ENCODE peak calls at places on chromosomes 12 and 14, in four cellular contexts. Y is neuronal stem cell, L is neural progenitor cell, J is OCI-LY7. S is an unnamed sample.

GRCh38 chr12:52634266-52635056 is 16.1 kb upstream of the KRT73 start:
- DNase-seq in J (no peak), Y (no peak), L (no peak), S (no peak)

GRCh38 chr14:101501341-101501740 is 60.0 kb upstream of the DIO3 start:
- DNase-seq in L (no peak), J (no peak), Y (no peak), S (no peak)

GRCh38 chr14:63727231-63727735 is 582 bp downstream of the SGPP1 start:
- DNase-seq in Y (no peak), L (peak; percentile 26), J (peak; percentile 47), S (peak; percentile 57)

GRCh38 chr14:34794941-34795340 is 80.2 kb downstream of the BAZ1A start:
- DNase-seq in Y (no peak), L (no peak), J (no peak), S (no peak)

GRCh38 chr14:36522347-36522971 is 2.4 kb upstream of the NKX2-1 start:
- DNase-seq in Y (peak; percentile 48), L (peak; percentile 54), J (no peak), S (peak; percentile 71)

GRCh38 chr12:19967486-19967885 is 400.9 kb upstream of the PDE3A start:
- DNase-seq in J (no peak), L (no peak), Y (no peak), S (no peak)

GRCh38 chr12:87870493-87870892 is 158.7 kb downstream of the C12orf50 start:
- DNase-seq in L (no peak), Y (no peak), J (no peak), S (no peak)

GRCh38 chr12:48542300-48542928 is 17.0 kb downstream of the OR8S1 start:
- DNase-seq in J (peak; percentile 20), Y (peak; percentile 32), L (peak; percentile 45), S (peak; percentile 75)

GRCh38 chr12:12645485-12645884 is 33.8 kb downstream of the CREBL2 start:
- DNase-seq in L (peak; percentile 55), J (peak; percentile 64), Y (no peak), S (peak; percentile 91)

GRCh38 chr14:53386359-53386758 is 233.2 kb upstream of the DDHD1 start:
- DNase-seq in J (no peak), L (no peak), Y (no peak), S (no peak)

GRCh38 chr14:53384073-53384472 is 230.9 kb upstream of the DDHD1 start:
- DNase-seq in Y (no peak), J (no peak), L (no peak), S (no peak)

GRCh38 chr14:53381879-53382278 is 228.8 kb upstream of the DDHD1 start:
- DNase-seq in J (no peak), L (no peak), Y (no peak), S (no peak)

GRCh38 chr14:53380508-53381225 is 227.5 kb upstream of the DDHD1 start:
- DNase-seq in Y (no peak), J (no peak), L (no peak), S (no peak)

GRCh38 chr14:53384536-53384935 is 231.4 kb upstream of the DDHD1 start:
- DNase-seq in Y (no peak), J (no peak), L (no peak), S (no peak)
- H2AFZ ChIP-seq in Y (no peak overlapping the region), J (no peak overlapping the region), L (no peak overlapping the region), S (no peak overlapping the region)

GRCh38 chr12:84421103-84421502 is 491.5 kb downstream of the SLC6A15 start:
- DNase-seq in L (no peak), J (no peak), Y (no peak), S (no peak)
- H2AFZ ChIP-seq in L (no peak overlapping the region), J (no peak overlapping the region), Y (no peak overlapping the region), S (no peak overlapping the region)

GRCh38 chr14:80992580-80992979 is 37.2 kb downstream of the TSHR start:
- DNase-seq in J (no peak), L (no peak), Y (no peak), S (no peak)
- H2AFZ ChIP-seq in J (no peak overlapping the region), L (no peak overlapping the region), Y (no peak overlapping the region), S (no peak overlapping the region)

DNA sequence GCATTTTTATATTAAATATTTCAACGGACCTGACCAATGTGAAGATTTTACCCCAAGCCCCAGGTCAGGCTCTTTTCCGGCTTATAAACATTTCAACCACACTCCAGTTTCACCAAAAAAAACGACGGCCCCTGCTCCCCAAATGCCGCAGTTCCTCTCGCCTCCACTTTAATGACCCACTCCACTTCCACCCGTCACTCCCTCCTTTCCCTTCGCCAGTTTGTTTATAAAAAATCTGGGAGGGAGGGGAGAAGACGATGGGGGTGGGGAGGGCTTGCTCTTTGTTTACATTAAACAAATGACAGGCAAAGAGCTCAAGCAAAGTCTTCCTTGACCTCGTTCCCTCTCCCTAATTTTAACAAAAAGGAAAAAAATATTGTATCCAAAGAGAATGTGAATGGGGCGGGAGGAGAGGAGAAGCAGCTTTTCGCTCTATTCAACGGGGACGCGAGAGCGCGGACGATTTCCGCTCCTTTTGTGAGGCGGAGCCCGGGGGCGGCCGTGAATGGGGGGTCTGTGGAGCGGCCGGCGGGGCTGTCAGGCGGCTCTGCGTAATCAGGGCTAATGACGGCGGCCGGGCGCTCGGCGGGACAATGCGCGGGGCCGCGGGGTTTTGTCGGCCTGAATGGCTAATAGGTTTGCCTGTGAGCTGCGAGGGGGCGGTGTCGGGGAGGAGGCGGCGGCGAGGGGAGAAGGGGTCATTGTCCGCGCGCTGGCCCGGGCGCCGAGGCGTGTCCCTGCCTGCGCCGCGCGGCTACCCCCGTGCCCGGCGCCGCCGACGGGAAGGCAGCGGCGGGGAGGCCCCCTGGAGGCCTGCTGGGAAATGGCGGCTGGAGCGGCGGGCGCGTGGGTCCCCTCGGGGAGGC is 5.7 kb downstream of the SIX6 start:
- DNase-seq in Y (peak; percentile 94), J (no peak), L (peak; percentile 97), S (peak; percentile 75)
- H2AFZ ChIP-seq in Y (peak overlapping the region; percentile 93), J (peak overlapping the region; percentile 40), L (peak overlapping the region; percentile 77), S (peak overlapping the region; percentile 97)

DNA sequence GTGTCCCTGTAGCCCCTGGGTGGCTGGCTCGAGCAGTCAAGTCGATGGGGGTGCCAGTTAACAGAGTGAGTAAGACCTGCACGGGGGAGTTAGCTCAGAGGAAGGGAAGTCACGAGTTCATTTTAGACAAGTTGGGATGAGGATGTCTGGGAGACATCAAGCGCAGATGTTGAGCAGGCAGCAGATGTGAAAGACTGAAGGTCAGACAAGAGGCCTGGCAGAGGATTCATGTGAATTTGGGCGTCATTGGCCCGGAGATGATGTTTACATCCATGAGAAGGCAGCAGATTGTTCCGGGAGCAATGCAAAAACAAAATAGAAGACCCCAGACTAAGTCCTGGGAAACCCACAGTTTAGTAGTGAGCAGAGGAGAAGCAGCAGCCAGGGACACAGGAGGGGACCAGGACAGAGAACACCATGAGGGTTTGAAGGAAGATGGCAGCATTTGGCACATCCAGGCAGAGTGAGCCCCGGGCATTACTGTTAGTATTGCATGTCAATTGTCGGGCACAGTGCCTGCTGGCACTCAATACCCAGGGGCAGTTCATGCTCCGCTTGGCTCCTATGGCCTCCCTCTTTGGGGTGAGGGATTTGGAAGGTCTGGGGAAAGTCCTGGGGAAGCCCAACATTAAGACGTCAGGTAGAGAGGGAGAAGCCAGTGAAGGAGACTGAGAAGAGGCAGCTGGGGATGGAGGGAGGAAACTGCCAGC is 15.1 kb downstream of the LTBP2 start:
- DNase-seq in Y (no peak), L (no peak), J (no peak), S (no peak)
- H2AFZ ChIP-seq in Y (no peak overlapping the region), L (no peak overlapping the region), J (no peak overlapping the region), S (no peak overlapping the region)

GRCh38 chr12:751192-751827 is 1.1 kb upstream of the WNK1 start:
- DNase-seq in J (peak; percentile 99), Y (peak; percentile 96), L (peak; percentile 98), S (peak; percentile 99)

GRCh38 chr12:753401-754237 is 1.2 kb downstream of the WNK1 start:
- DNase-seq in Y (no peak), J (peak; percentile 57), L (peak; percentile 57), S (peak; percentile 70)

GRCh38 chr12:751828-752672 is at the start of gene WNK1:
- DNase-seq in J (peak; percentile 99), L (peak; percentile 99), Y (peak; percentile 98), S (peak; percentile 99)

GRCh38 chr12:754238-754816 is 1.9 kb downstream of the WNK1 start:
- DNase-seq in J (peak; percentile 31), Y (no peak), L (peak; percentile 4), S (no peak)

GRCh38 chr12:752673-753400 is 458 bp downstream of the WNK1 start:
- DNase-seq in Y (no peak), L (peak; percentile 89), J (peak; percentile 72), S (peak; percentile 66)
- H2AFZ ChIP-seq in Y (peak overlapping the region; percentile 87), L (no peak overlapping the region), J (peak overlapping the region; percentile 20), S (no peak overlapping the region)